ENCODE peak calls at places on chromosome 15, in ten cellular contexts. Y, F, I, H, D, A, G, Z, P and S are unnamed samples.

GRCh38 chr15:67023517-67024321 is 41.7 kb upstream of the SMAD3 start:
- DNase-seq in Y (no peak), F (no peak), I (no peak), H (no peak), D (no peak), A (no peak), G (no peak), Z (no peak), P (no peak), S (no peak)

GRCh38 chr15:29636140-29636539 is 186.1 kb downstream of the TJP1 start:
- DNase-seq in Y (no peak), F (no peak), I (no peak), H (no peak), D (no peak), A (no peak), G (no peak), Z (no peak), P (no peak), S (no peak)

GRCh38 chr15:71259866-71260265 is 144.6 kb downstream of the THSD4 start:
- DNase-seq in Y (no peak), F (no peak), I (no peak), H (no peak), D (no peak), A (no peak), G (no peak), Z (no peak), P (no peak), S (no peak)

GRCh38 chr15:25640381-25640780 is 201.6 kb upstream of the UBE3A start:
- DNase-seq in Y (no peak), F (no peak), I (no peak), H (no peak), D (no peak), A (no peak), G (no peak), Z (no peak), P (no peak), S (no peak)

GRCh38 chr15:89662893-89663673 is 7.8 kb upstream of the KIF7 start:
- DNase-seq in Y (no peak), F (peak), I (no peak), H (no peak), D (peak), A (no peak), G (peak), Z (peak), P (peak), S (no peak)

GRCh38 chr15:38252481-38253311 is at the start of gene SPRED1:
- DNase-seq in Y (no peak), F (peak), I (peak), H (peak), D (peak), A (peak), G (no peak), Z (peak), P (no peak), S (peak)

GRCh38 chr15:33188654-33189257 is 5.8 kb downstream of the FMN1 start:
- DNase-seq in Y (no peak), F (no peak), I (no peak), H (no peak), D (no peak), A (peak), G (no peak), Z (no peak), P (no peak), S (no peak)

GRCh38 chr15:25239471-25240345 is 199.1 kb downstream of the UBE3A start:
- DNase-seq in Y (no peak), F (no peak), I (no peak), H (no peak), D (no peak), A (no peak), G (no peak), Z (peak), P (no peak), S (no peak)

GRCh38 chr15:70266412-70267089 is 168.8 kb upstream of the TLE3 start:
- DNase-seq in Y (no peak), F (no peak), I (no peak), H (no peak), D (no peak), A (no peak), G (no peak), Z (peak), P (no peak), S (no peak)

GRCh38 chr15:60800729-60801072 is 321.8 kb upstream of the ICE2 start:
- DNase-seq in Y (no peak), F (no peak), I (no peak), H (no peak), D (no peak), A (no peak), G (no peak), Z (no peak), P (no peak), S (no peak)

GRCh38 chr15:35195649-35196048 is 110.6 kb upstream of the NANOGP8 start:
- DNase-seq in Y (no peak), F (peak), I (no peak), H (no peak), D (no peak), A (no peak), G (no peak), Z (no peak), P (no peak), S (no peak)

GRCh38 chr15:60570936-60571530 is 92.1 kb upstream of the ICE2 start:
- DNase-seq in Y (no peak), F (no peak), I (no peak), H (no peak), D (no peak), A (no peak), G (no peak), Z (no peak), P (no peak), S (no peak)

GRCh38 chr15:81767076-81767475 is 278.7 kb downstream of the MEX3B start:
- DNase-seq in Y (no peak), F (no peak), I (no peak), H (no peak), D (no peak), A (no peak), G (no peak), Z (no peak), P (no peak), S (no peak)

GRCh38 chr15:64730151-64730550 is 45.2 kb downstream of the RBPMS2 start:
- DNase-seq in Y (no peak), F (no peak), I (no peak), H (no peak), D (no peak), A (no peak), G (no peak), Z (no peak), P (no peak), S (no peak)

GRCh38 chr15:76191539-76192244 is 119.6 kb downstream of the ETFA start:
- DNase-seq in Y (no peak), F (peak), I (no peak), H (no peak), D (no peak), A (no peak), G (no peak), Z (no peak), P (no peak), S (no peak)